ENCODE peak calls at places on chromosome 21, in nine cellular contexts. W, N, B, C, Y, V, A, T and I are unnamed samples.
A peak's percentile ranks its signal among the peaks of the same experiment; 100 is the strongest.

GRCh38 chr21:25506887-25507286 is 100.4 kb downstream of the MRPL39 start:
- DNase-seq in T (peak; percentile 61), N (no peak), A (peak; percentile 6), B (no peak), Y (no peak), C (peak; percentile 50), V (no peak), W (no peak), I (no peak)

GRCh38 chr21:8991088-8991907 is 1530.1 kb upstream of the TPTE start:
- DNase-seq in A (no peak), W (no peak), N (no peak), T (no peak), C (no peak), V (no peak), Y (no peak), B (no peak), I (no peak)

GRCh38 chr21:33940846-33941245 is 25.2 kb upstream of the ATP5PO start:
- DNase-seq in T (peak; percentile 56), B (no peak), W (no peak), V (no peak), A (peak; percentile 54), Y (no peak), C (peak; percentile 13), N (no peak), I (no peak)

GRCh38 chr21:18451679-18452078 is 48.1 kb upstream of the TMPRSS15 start:
- DNase-seq in Y (no peak), C (no peak), V (no peak), B (no peak), T (no peak), A (no peak), N (no peak), W (no peak), I (no peak)

GRCh38 chr21:25934771-25935224 is 200.0 kb downstream of the GABPA start:
- DNase-seq in Y (peak; percentile 68), B (no peak), T (peak; percentile 96), V (no peak), N (peak; percentile 21), A (peak; percentile 97), W (peak; percentile 51), C (peak; percentile 92), I (no peak)

GRCh38 chr21:20902998-20903397 is 95.2 kb upstream of the NCAM2 start:
- DNase-seq in T (no peak), W (no peak), A (no peak), C (no peak), V (no peak), B (no peak), N (no peak), Y (no peak), I (no peak)

GRCh38 chr21:32306021-32306780 is 7.5 kb downstream of the MRAP start:
- DNase-seq in Y (no peak), V (peak; percentile 17), W (no peak), T (peak; percentile 7), A (no peak), N (no peak), C (no peak), B (no peak), I (no peak)

GRCh38 chr21:26096972-26097371 is 73.6 kb downstream of the APP start:
- DNase-seq in T (no peak), C (no peak), A (no peak), W (no peak), N (no peak), B (no peak), V (no peak), Y (no peak), I (no peak)

GRCh38 chr21:39386194-39386593 is 37.3 kb upstream of the HMGN1 start:
- DNase-seq in V (no peak), C (no peak), B (no peak), T (peak; percentile 5), W (no peak), A (peak; percentile 39), N (no peak), Y (peak; percentile 68), I (no peak)

GRCh38 chr21:24032709-24033232 is 1574.5 kb downstream of the MRPL39 start:
- DNase-seq in A (no peak), T (no peak), W (no peak), N (no peak), V (no peak), B (no peak), Y (no peak), C (no peak), I (no peak)

GRCh38 chr21:31235671-31236450 is 108.2 kb downstream of the TIAM1 start:
- DNase-seq in B (no peak), A (peak; percentile 51), T (peak; percentile 47), N (no peak), C (peak; percentile 18), W (no peak), Y (no peak), V (no peak), I (no peak)

GRCh38 chr21:15140321-15141019 is 75.7 kb upstream of the NRIP1 start:
- DNase-seq in T (no peak), C (no peak), B (no peak), Y (no peak), W (peak; percentile 89), V (peak; percentile 55), N (no peak), A (no peak), I (no peak)

DNA sequence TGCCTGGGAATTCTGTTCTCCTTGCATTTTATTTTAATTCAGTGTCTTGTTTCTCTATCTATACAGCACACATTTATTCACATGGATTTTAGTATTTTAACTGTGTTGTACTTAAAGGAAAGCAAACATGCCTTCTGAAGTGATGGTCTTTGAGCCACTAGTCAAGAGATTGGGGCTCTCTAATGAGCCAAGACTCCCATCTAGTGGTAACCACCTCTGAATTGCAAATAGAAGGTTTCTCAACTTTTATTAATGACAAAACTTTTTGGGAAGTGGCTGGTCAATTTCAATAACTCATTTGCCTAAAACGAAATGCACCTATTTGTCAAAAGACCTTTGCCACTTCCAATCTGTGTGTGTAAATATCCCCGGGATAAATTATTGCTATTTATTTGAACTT is 199.6 kb downstream of the LTN1 start:
- DNase-seq in T (peak; percentile 33), C (peak; percentile 51), N (no peak), Y (no peak), W (no peak), V (no peak), B (no peak), A (peak; percentile 74), I (no peak)
- TF ChIP-seq CTCF in T (peak; percentile 42), C (peak; percentile 63), N (no peak), Y (peak; percentile 51), W (peak; percentile 13), V (peak; percentile 33), B (no peak), A (peak; percentile 59), I (no peak)

DNA sequence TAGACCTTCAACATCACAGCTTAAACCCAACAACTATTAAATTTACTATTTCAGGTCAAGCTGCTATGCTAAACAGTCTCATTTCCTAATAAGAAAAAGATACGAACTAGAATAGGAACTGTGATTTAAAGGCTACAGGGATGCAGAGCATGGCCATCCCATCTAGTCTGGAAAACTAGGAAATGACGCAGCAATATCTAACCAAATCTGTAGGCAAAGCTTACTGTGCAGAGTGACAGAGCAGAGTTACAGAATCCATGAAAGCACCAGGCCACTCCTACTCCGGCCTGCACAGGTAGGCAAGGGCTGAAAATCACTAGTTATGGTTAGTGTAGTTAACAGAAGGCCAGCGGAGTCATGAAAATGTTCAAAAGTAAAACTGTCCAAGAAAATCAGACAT is 2.1 kb downstream of the HLCS start:
- DNase-seq in V (no peak), W (no peak), T (no peak), C (no peak), B (no peak), Y (no peak), A (no peak), N (peak; percentile 4), I (no peak)
- TF ChIP-seq CTCF in V (no peak), W (no peak), T (no peak), C (no peak), B (no peak), Y (no peak), A (no peak), N (no peak), I (no peak)

GRCh38 chr21:28337319-28337718 is 655.4 kb downstream of the LTN1 start:
- DNase-seq in B (no peak), W (no peak), N (peak; percentile 57), Y (no peak), T (peak; percentile 71), C (peak; percentile 72), A (peak; percentile 83), V (no peak), I (no peak)

GRCh38 chr21:28334407-28334806 is 658.3 kb downstream of the LTN1 start:
- DNase-seq in C (no peak), B (no peak), V (no peak), N (no peak), A (no peak), T (no peak), W (no peak), Y (no peak), I (no peak)

GRCh38 chr21:28338906-28339305 is 653.8 kb downstream of the LTN1 start:
- DNase-seq in W (no peak), A (peak; percentile 7), V (no peak), Y (no peak), B (no peak), N (no peak), T (no peak), C (no peak), I (no peak)

GRCh38 chr21:28333455-28334108 is 659.1 kb downstream of the LTN1 start:
- DNase-seq in A (peak; percentile 81), N (no peak), W (no peak), B (no peak), V (no peak), C (peak; percentile 86), Y (no peak), T (no peak), I (no peak)

GRCh38 chr21:28336299-28336698 is 656.4 kb downstream of the LTN1 start:
- DNase-seq in Y (no peak), V (no peak), N (peak; percentile 48), B (no peak), T (peak; percentile 80), W (no peak), A (peak; percentile 92), C (peak; percentile 91), I (no peak)
- TF ChIP-seq CTCF in Y (peak; percentile 52), V (peak; percentile 65), N (peak; percentile 48), B (no peak), T (peak; percentile 50), W (peak; percentile 11), A (peak; percentile 64), C (peak; percentile 60), I (no peak)

GRCh38 chr21:43362306-43362927 is 64.5 kb downstream of the SIK1 start:
- DNase-seq in C (peak; percentile 80), A (peak; percentile 69), T (peak; percentile 78), W (peak; percentile 77), B (peak; percentile 92), V (no peak), N (peak; percentile 92), Y (peak; percentile 90), I (peak; percentile 81)

GRCh38 chr21:43360441-43361126 is 66.3 kb downstream of the SIK1 start:
- DNase-seq in Y (peak; percentile 60), N (no peak), T (no peak), W (no peak), V (no peak), A (no peak), C (no peak), B (no peak), I (no peak)

GRCh38 chr21:43362928-43363314 is 64.0 kb downstream of the SIK1 start:
- DNase-seq in W (peak; percentile 59), A (no peak), B (no peak), N (no peak), T (peak; percentile 20), Y (no peak), C (no peak), V (no peak), I (no peak)

GRCh38 chr21:43361493-43362296 is 65.2 kb downstream of the SIK1 start:
- DNase-seq in T (peak; percentile 57), N (peak; percentile 98), C (peak; percentile 82), W (peak; percentile 71), V (no peak), B (peak; percentile 70), A (no peak), Y (no peak), I (peak; percentile 70)

GRCh38 chr21:43361127-43361492 is 65.8 kb downstream of the SIK1 start:
- DNase-seq in W (peak; percentile 52), A (no peak), T (no peak), C (peak; percentile 64), B (no peak), N (peak; percentile 95), V (no peak), Y (no peak), I (no peak)
- TF ChIP-seq CTCF in W (no peak), A (no peak), T (no peak), C (peak; percentile 16), B (no peak), N (peak; percentile 29), V (no peak), Y (no peak), I (no peak)